ENCODE peak calls at places on chromosomes 16 and 17, in four cellular contexts. F, Z, T and G are unnamed samples. For H3K36me3, the result is how much of the 10 kb centered on the place peaks cover.

GRCh38 chr17:68356520-68356919 is 65.2 kb downstream of the ARSG start:
- DNase-seq in F (no peak), Z (no peak), T (no peak), G (peak)

GRCh38 chr16:85444879-85445778 is 168.0 kb upstream of the GSE1 start:
- DNase-seq in F (no peak), Z (no peak), T (peak), G (no peak)

GRCh38 chr16:89039756-89040155 is 53.9 kb upstream of the ACSF3 start:
- DNase-seq in F (no peak), Z (no peak), T (no peak), G (peak)

GRCh38 chr17:81867952-81868673 is 3.0 kb downstream of the ARHGDIA start:
- DNase-seq in F (no peak), Z (no peak), T (peak), G (no peak)

GRCh38 chr17:29570521-29570920 is 2.0 kb downstream of the TP53I13 start:
- DNase-seq in F (no peak), Z (no peak), T (no peak), G (no peak)

GRCh38 chr16:26957283-26957859 is 109.4 kb upstream of the C16orf82 start:
- DNase-seq in F (no peak), Z (no peak), T (no peak), G (no peak)

GRCh38 chr16:3456374-3456773 is 12.9 kb downstream of the NAA60 start:
- DNase-seq in F (no peak), Z (peak), T (no peak), G (no peak)

GRCh38 chr17:42527932-42528331 is 8.1 kb upstream of the NAGLU start:
- DNase-seq in F (no peak), Z (no peak), T (no peak), G (no peak)

GRCh38 chr16:67055712-67056487 is 27.0 kb downstream of the CBFB start:
- DNase-seq in F (peak), Z (peak), T (no peak), G (peak)

GRCh38 chr16:2532494-2533141 is 1.4 kb upstream of the CEMP1 start:
- DNase-seq in F (no peak), Z (peak), T (peak), G (peak)

GRCh38 chr17:45709889-45710288 is 74.2 kb upstream of the CRHR1 start:
- DNase-seq in F (no peak), Z (no peak), T (no peak), G (no peak)

GRCh38 chr17:50638851-50639767 is 4.4 kb downstream of the ABCC3 start:
- DNase-seq in F (peak), Z (peak), T (no peak), G (no peak)

GRCh38 chr16:58198739-58199411 is 969 bp upstream of the CSNK2A2 start:
- DNase-seq in F (no peak), Z (no peak), T (no peak), G (no peak)

GRCh38 chr17:7214300-7215135 is 5.1 kb downstream of the DLG4 start:
- DNase-seq in F (peak), Z (peak), T (peak), G (peak)
- TF ChIP-seq CTCF in F (peak), Z (peak), T (peak), G (peak)

GRCh38 chr17:4068918-4069317 is 73.9 kb downstream of the ZZEF1 start:
- DNase-seq in F (no peak), Z (no peak), T (no peak), G (no peak)
- H3K36me3 ChIP-seq in F (under half), Z (half or more), T (half or more), G (under half)

GRCh38 chr17:75558666-75559530 is 28.7 kb upstream of the MYO15B start:
- DNase-seq in F (no peak), Z (no peak), T (no peak), G (no peak)

GRCh38 chr17:75559958-75560533 is 27.6 kb upstream of the MYO15B start:
- DNase-seq in F (no peak), Z (no peak), T (no peak), G (no peak)

GRCh38 chr17:75557075-75557851 is 30.3 kb upstream of the MYO15B start:
- DNase-seq in F (peak), Z (peak), T (no peak), G (no peak)

GRCh38 chr17:75555679-75556153 is 30.2 kb downstream of the LLGL2 start:
- DNase-seq in F (no peak), Z (no peak), T (no peak), G (no peak)

GRCh38 chr17:75557852-75558665 is 29.5 kb upstream of the MYO15B start:
- DNase-seq in F (no peak), Z (no peak), T (no peak), G (no peak)
- H3K4me3 ChIP-seq in F (no peak), Z (no peak), T (no peak), G (no peak)

DNA sequence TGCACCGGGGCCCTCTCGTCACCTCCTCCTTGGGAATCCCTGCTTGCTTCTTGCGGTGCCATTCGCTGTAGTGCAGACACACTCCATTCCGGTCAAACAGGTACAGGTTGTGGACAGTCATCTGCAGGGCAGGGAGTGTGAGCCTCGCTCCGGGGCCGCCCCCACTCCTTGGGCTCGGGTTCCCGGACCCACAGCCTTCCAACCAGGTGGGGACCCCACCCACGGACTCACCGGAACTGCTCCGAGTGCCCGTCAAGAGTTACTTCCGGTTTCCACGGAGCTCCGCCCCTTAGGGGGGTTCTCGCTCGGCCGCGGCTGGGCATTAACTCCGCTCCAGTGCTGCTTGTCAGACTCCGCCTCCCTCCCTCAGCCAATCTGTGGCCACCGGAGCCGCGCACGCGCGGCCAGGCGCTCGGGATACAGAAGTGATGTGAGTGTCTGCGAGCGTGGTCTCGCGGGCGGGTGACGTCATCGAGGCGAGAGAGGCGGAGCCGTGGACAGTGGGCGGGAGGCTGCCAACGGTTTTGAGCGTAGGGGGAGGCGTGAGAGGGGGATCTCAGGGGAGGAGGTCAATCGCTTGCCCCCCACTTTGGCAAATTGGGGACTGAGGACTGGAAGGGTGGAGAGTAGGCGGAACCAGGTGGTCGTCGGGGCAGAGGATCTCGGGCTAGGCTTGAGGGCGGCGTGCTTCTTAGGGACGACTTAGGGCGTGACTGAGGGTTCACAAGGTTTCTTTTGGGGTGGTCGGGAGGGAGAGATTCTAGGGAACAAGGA is at the start of the genes CNTROB and TRAPPC1:
- DNase-seq in F (peak), Z (peak), T (peak), G (peak)
- TF ChIP-seq CTCF in F (no peak), Z (no peak), T (no peak), G (no peak)

GRCh38 chr17:47813512-47814031 is 8.0 kb downstream of the OSBPL7 start:
- DNase-seq in F (no peak), Z (no peak), T (no peak), G (no peak)
- H3K36me3 ChIP-seq in F (under half), Z (under half), T (under half), G (under half)

DNA sequence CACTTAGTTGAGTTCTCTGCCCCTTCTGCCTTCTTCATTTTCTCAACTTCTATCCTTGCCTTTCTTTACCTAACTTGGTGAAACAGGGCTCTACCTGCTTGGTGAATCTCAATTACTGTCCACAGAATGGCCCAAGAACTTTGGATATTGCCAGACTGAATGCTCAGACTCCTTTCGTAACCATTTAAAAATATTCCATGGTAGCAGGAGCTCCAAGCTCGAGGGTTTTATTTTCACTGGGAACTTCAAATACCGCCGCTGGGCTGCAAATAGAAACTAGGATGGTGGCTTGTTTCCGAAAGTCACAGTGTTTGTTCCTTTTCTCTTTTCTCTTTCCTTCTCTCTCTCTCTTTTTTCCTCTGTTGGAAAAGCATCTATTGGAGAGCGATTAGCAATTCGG is 13.2 kb downstream of the TMEM100 start:
- DNase-seq in F (no peak), Z (no peak), T (no peak), G (no peak)
- H3K4me3 ChIP-seq in F (no peak), Z (no peak), T (no peak), G (no peak)